ENCODE peak calls at places on chromosomes 13 and 19, in four cellular contexts. U, Y, O and F are unnamed samples.

GRCh38 chr19:1882089-1882785 is 3.1 kb downstream of the ABHD17A start:
- DNase-seq in U (no peak), O (no peak), Y (no peak), F (peak)

GRCh38 chr19:31223805-31224534 is 125.3 kb downstream of the TSHZ3 start:
- DNase-seq in Y (no peak), O (no peak), U (no peak), F (no peak)

GRCh38 chr19:18438331-18439024 is 545 bp upstream of the ISYNA1 start:
- DNase-seq in O (no peak), Y (peak), U (peak), F (no peak)

GRCh38 chr19:10219678-10220077 is 11.5 kb downstream of the S1PR2 start:
- DNase-seq in O (peak), Y (no peak), U (no peak), F (no peak)

GRCh38 chr19:52901842-52902241 is 4.4 kb upstream of the ZNF320 start:
- DNase-seq in O (no peak), U (no peak), Y (no peak), F (no peak)

GRCh38 chr13:50319603-50320296 is 304.5 kb downstream of the KCNRG start:
- DNase-seq in U (no peak), O (peak), Y (peak), F (no peak)

GRCh38 chr13:113763254-113763653 is 4.2 kb downstream of the TMEM255B start:
- DNase-seq in U (no peak), O (no peak), Y (no peak), F (no peak)

GRCh38 chr19:38736413-38737280 is 7.6 kb downstream of the CAPN12 start:
- DNase-seq in O (peak), U (peak), Y (peak), F (no peak)

GRCh38 chr19:1847348-1847683 is 967 bp downstream of the REXO1 start:
- DNase-seq in U (no peak), O (no peak), Y (no peak), F (no peak)

GRCh38 chr19:7734220-7735203 is 2.6 kb upstream of the CLEC4G start:
- DNase-seq in U (no peak), O (no peak), Y (no peak), F (peak)

GRCh38 chr13:33070713-33071112 is 54.5 kb downstream of the KL start:
- DNase-seq in Y (no peak), O (peak), U (no peak), F (no peak)

GRCh38 chr19:5563941-5564612 is 3.7 kb downstream of the TINCR start:
- DNase-seq in U (no peak), Y (no peak), O (peak), F (no peak)

GRCh38 chr19:42325308-42325895 is at the start of gene MEGF8:
- DNase-seq in Y (peak), O (peak), U (peak), F (peak)

GRCh38 chr19:6551607-6552450 is 21.0 kb downstream of the TNFSF9 start:
- DNase-seq in O (no peak), U (peak), Y (no peak), F (no peak)

GRCh38 chr19:29105629-29106352 is 107.2 kb downstream of the UQCRFS1 start:
- DNase-seq in Y (no peak), U (no peak), O (no peak), F (no peak)

GRCh38 chr13:41054212-41054877 is 7.0 kb upstream of the WBP4 start:
- DNase-seq in O (peak), Y (no peak), U (no peak), F (peak)

GRCh38 chr13:44197791-44198770 is 175.5 kb upstream of the SERP2 start:
- DNase-seq in U (no peak), Y (no peak), O (peak), F (no peak)

GRCh38 chr19:53507523-53508442 is 30.2 kb upstream of the ZNF331 start:
- DNase-seq in Y (no peak), U (no peak), O (peak), F (no peak)

GRCh38 chr13:105033999-105034398 is 1501.5 kb downstream of the EFNB2 start:
- DNase-seq in O (no peak), Y (no peak), U (no peak), F (no peak)

GRCh38 chr13:79992111-79992510 is 348.8 kb downstream of the SPRY2 start:
- DNase-seq in U (no peak), Y (no peak), O (no peak), F (no peak)

GRCh38 chr13:40161008-40161694 is 505.3 kb downstream of the FOXO1 start:
- DNase-seq in O (no peak), U (no peak), Y (no peak), F (no peak)

GRCh38 chr19:27974082-27974513 is 1238.9 kb downstream of the UQCRFS1 start:
- DNase-seq in U (peak), Y (peak), O (peak), F (peak)

GRCh38 chr19:53537523-53538377 is at the start of gene ZNF331:
- DNase-seq in Y (peak), U (peak), O (peak), F (peak)

GRCh38 chr19:10788146-10788545 is 47.9 kb downstream of the TMED1 start:
- DNase-seq in O (no peak), Y (no peak), U (no peak), F (no peak)

GRCh38 chr13:103903790-103904189 is 837.6 kb upstream of the SLC10A2 start:
- DNase-seq in Y (no peak), U (no peak), O (no peak), F (no peak)

GRCh38 chr19:31979362-31979761 is 366.0 kb upstream of the ZNF507 start:
- DNase-seq in O (no peak), U (no peak), Y (no peak), F (no peak)